ENCODE peak calls at places on chromosomes 7 and 10, in ten cellular contexts. W is heart left ventricle, L is cardiac muscle cell, F is GM12865, A is thyroid gland, I is BJ, D is psoas muscle, X is astrocyte of the cerebellum, S is WERI-Rb-1, U is heart right ventricle. O is an unnamed sample.

GRCh38 chr10:93352638-93353383 is 129.3 kb downstream of the MYOF start:
- DNase-seq in W (no peak), L (peak), F (peak), A (no peak), I (no peak), D (no peak), X (peak), S (no peak), U (no peak), O (no peak)

GRCh38 chr7:102404005-102404861 is 8.1 kb downstream of the PRKRIP1 start:
- DNase-seq in W (no peak), L (peak), F (peak), A (no peak), I (no peak), D (no peak), X (peak), S (peak), U (no peak), O (no peak)

GRCh38 chr7:127208351-127208750 is 44.4 kb downstream of the GRM8 start:
- DNase-seq in W (no peak), L (no peak), F (no peak), A (no peak), I (no peak), D (no peak), X (no peak), S (no peak), U (no peak), O (no peak)

GRCh38 chr10:88322336-88323063 is 260.6 kb downstream of the RNLS start:
- DNase-seq in W (no peak), L (no peak), F (no peak), A (no peak), I (no peak), D (no peak), X (no peak), S (no peak), U (no peak), O (no peak)

GRCh38 chr7:121288894-121289293 is 39.9 kb upstream of the WNT16 start:
- DNase-seq in W (no peak), L (no peak), F (no peak), A (no peak), I (no peak), D (no peak), X (peak), S (no peak), U (no peak), O (no peak)

GRCh38 chr7:1985071-1985470 is 247.7 kb downstream of the MAD1L1 start:
- DNase-seq in W (no peak), L (no peak), F (no peak), A (no peak), I (no peak), D (peak), X (no peak), S (no peak), U (no peak), O (no peak)

GRCh38 chr7:43721193-43721806 is 8.0 kb downstream of the COA1 start:
- DNase-seq in W (no peak), L (peak), F (peak), A (no peak), I (no peak), D (no peak), X (peak), S (no peak), U (peak), O (no peak)

GRCh38 chr7:106848851-106849442 is 16.1 kb upstream of the PIK3CG start:
- DNase-seq in W (no peak), L (no peak), F (no peak), A (no peak), I (peak), D (no peak), X (peak), S (no peak), U (no peak), O (no peak)

GRCh38 chr10:14658331-14659122 is 116.2 kb downstream of the FAM107B start:
- DNase-seq in W (no peak), L (no peak), F (peak), A (no peak), I (peak), D (no peak), X (peak), S (no peak), U (no peak), O (peak)

GRCh38 chr10:27723436-27723835 is 22.2 kb downstream of the MKX start:
- DNase-seq in W (no peak), L (no peak), F (no peak), A (no peak), I (peak), D (no peak), X (no peak), S (no peak), U (no peak), O (no peak)

GRCh38 chr10:110269641-110270318 is 34.9 kb downstream of the SMNDC1 start:
- DNase-seq in W (peak), L (peak), F (peak), A (peak), I (no peak), D (no peak), X (peak), S (no peak), U (peak), O (no peak)

GRCh38 chr10:26485150-26485941 is 47.2 kb downstream of the APBB1IP start:
- DNase-seq in W (peak), L (peak), F (no peak), A (peak), I (peak), D (no peak), X (no peak), S (no peak), U (peak), O (no peak)

GRCh38 chr10:14820775-14821154 is 17.1 kb downstream of the CDNF start:
- DNase-seq in W (no peak), L (no peak), F (no peak), A (no peak), I (no peak), D (no peak), X (no peak), S (no peak), U (no peak), O (no peak)

GRCh38 chr7:46616636-46617035 is 695.6 kb upstream of the IGFBP3 start:
- DNase-seq in W (no peak), L (no peak), F (no peak), A (no peak), I (no peak), D (no peak), X (peak), S (no peak), U (no peak), O (no peak)

GRCh38 chr10:69515699-69516547 is 57.3 kb downstream of the NEUROG3 start:
- DNase-seq in W (peak), L (peak), F (peak), A (peak), I (no peak), D (no peak), X (peak), S (peak), U (peak), O (peak)

GRCh38 chr10:110629680-110630191 is 14.4 kb upstream of the RBM20 start:
- DNase-seq in W (no peak), L (peak), F (no peak), A (peak), I (peak), D (no peak), X (peak), S (no peak), U (no peak), O (no peak)

GRCh38 chr7:157485361-157485831 is 148.6 kb downstream of the DNAJB6 start:
- DNase-seq in W (no peak), L (no peak), F (no peak), A (no peak), I (no peak), D (no peak), X (no peak), S (no peak), U (no peak), O (no peak)

GRCh38 chr7:128777156-128778123 is 1.8 kb upstream of the OPN1SW start:
- DNase-seq in W (no peak), L (no peak), F (no peak), A (no peak), I (no peak), D (no peak), X (no peak), S (no peak), U (no peak), O (no peak)

GRCh38 chr10:131239926-131240325 is 71.6 kb downstream of the TCERG1L start:
- DNase-seq in W (no peak), L (no peak), F (no peak), A (no peak), I (no peak), D (no peak), X (no peak), S (no peak), U (no peak), O (no peak)

GRCh38 chr7:1674161-1675035 is 4.3 kb downstream of the ELFN1 start:
- DNase-seq in W (no peak), L (no peak), F (no peak), A (no peak), I (no peak), D (peak), X (no peak), S (no peak), U (no peak), O (no peak)

GRCh38 chr7:7808156-7808555 is 89.7 kb upstream of the RPA3 start:
- DNase-seq in W (no peak), L (no peak), F (no peak), A (no peak), I (no peak), D (no peak), X (peak), S (no peak), U (no peak), O (no peak)

GRCh38 chr7:646951-647350 is 79.5 kb upstream of the DNAAF5 start:
- DNase-seq in W (no peak), L (no peak), F (no peak), A (no peak), I (no peak), D (no peak), X (no peak), S (no peak), U (no peak), O (no peak)

GRCh38 chr7:107068156-107068555 is 23.7 kb downstream of the PRKAR2B start:
- DNase-seq in W (no peak), L (no peak), F (peak), A (no peak), I (no peak), D (no peak), X (no peak), S (no peak), U (no peak), O (no peak)

GRCh38 chr7:123051916-123052315 is 56.4 kb upstream of the TAS2R16 start:
- DNase-seq in W (no peak), L (no peak), F (no peak), A (no peak), I (no peak), D (no peak), X (no peak), S (no peak), U (no peak), O (no peak)

GRCh38 chr7:48074231-48074654 is 14.8 kb upstream of the UPP1 start:
- DNase-seq in W (no peak), L (no peak), F (no peak), A (no peak), I (no peak), D (no peak), X (no peak), S (no peak), U (no peak), O (no peak)

GRCh38 chr7:122258971-122259370 is 45.6 kb downstream of the FEZF1 start:
- DNase-seq in W (no peak), L (peak), F (no peak), A (no peak), I (no peak), D (no peak), X (no peak), S (no peak), U (no peak), O (no peak)

GRCh38 chr7:124700655-124701054 is 64.9 kb downstream of the GPR37 start:
- DNase-seq in W (no peak), L (no peak), F (no peak), A (no peak), I (no peak), D (no peak), X (no peak), S (no peak), U (no peak), O (no peak)

GRCh38 chr10:102675887-102676616 is 31.8 kb downstream of the TRIM8 start:
- DNase-seq in W (no peak), L (no peak), F (peak), A (peak), I (peak), D (no peak), X (peak), S (peak), U (peak), O (no peak)

GRCh38 chr7:158365332-158365731 is 222.3 kb downstream of the PTPRN2 start:
- DNase-seq in W (no peak), L (no peak), F (no peak), A (no peak), I (no peak), D (no peak), X (no peak), S (no peak), U (no peak), O (no peak)

GRCh38 chr7:124364283-124364682 is 331.4 kb upstream of the TMEM229A start:
- DNase-seq in W (no peak), L (no peak), F (no peak), A (no peak), I (no peak), D (no peak), X (no peak), S (no peak), U (no peak), O (no peak)

GRCh38 chr10:6228647-6229046 is 25.9 kb downstream of the PFKFB3 start:
- DNase-seq in W (no peak), L (no peak), F (no peak), A (no peak), I (no peak), D (no peak), X (no peak), S (no peak), U (no peak), O (no peak)

GRCh38 chr10:92848441-92849233 is at the start of gene EXOC6:
- DNase-seq in W (peak), L (peak), F (peak), A (peak), I (no peak), D (peak), X (peak), S (peak), U (peak), O (peak)

GRCh38 chr10:132987671-132988571 is 45.6 kb upstream of the CFAP46 start:
- DNase-seq in W (no peak), L (no peak), F (no peak), A (no peak), I (peak), D (peak), X (peak), S (no peak), U (no peak), O (no peak)
- H3K4me3 ChIP-seq in W (no peak), L (no peak), F (no peak), A (no peak), I (peak), D (no peak), X (no peak), S (no peak), U (no peak), O (no peak)

GRCh38 chr10:48735836-48736390 is 51.2 kb downstream of the WDFY4 start:
- DNase-seq in W (no peak), L (no peak), F (no peak), A (no peak), I (no peak), D (no peak), X (no peak), S (no peak), U (no peak), O (no peak)

GRCh38 chr10:48733329-48733728 is 48.7 kb downstream of the WDFY4 start:
- DNase-seq in W (no peak), L (no peak), F (no peak), A (no peak), I (no peak), D (no peak), X (no peak), S (no peak), U (no peak), O (no peak)

GRCh38 chr10:48740023-48740707 is 55.5 kb downstream of the WDFY4 start:
- DNase-seq in W (no peak), L (no peak), F (no peak), A (no peak), I (no peak), D (no peak), X (no peak), S (no peak), U (no peak), O (no peak)

GRCh38 chr10:48739141-48739540 is 54.5 kb downstream of the WDFY4 start:
- DNase-seq in W (no peak), L (no peak), F (no peak), A (no peak), I (no peak), D (no peak), X (no peak), S (no peak), U (no peak), O (no peak)

GRCh38 chr10:48737866-48738265 is 53.2 kb downstream of the WDFY4 start:
- DNase-seq in W (no peak), L (no peak), F (no peak), A (no peak), I (no peak), D (no peak), X (no peak), S (no peak), U (no peak), O (no peak)
- TF ChIP-seq CTCF in W (no peak), L (no peak), F (no peak), A (no peak), I (no peak), D (no peak), X (no peak), S (no peak), U (no peak), O (no peak)

GRCh38 chr7:90648107-90648506 is 52.0 kb downstream of the CDK14 start:
- DNase-seq in W (no peak), L (no peak), F (no peak), A (no peak), I (no peak), D (no peak), X (no peak), S (no peak), U (no peak), O (no peak)

GRCh38 chr7:90648834-90649233 is 52.7 kb downstream of the CDK14 start:
- DNase-seq in W (no peak), L (no peak), F (no peak), A (no peak), I (no peak), D (no peak), X (peak), S (no peak), U (no peak), O (no peak)

GRCh38 chr7:90645784-90646183 is 49.7 kb downstream of the CDK14 start:
- DNase-seq in W (no peak), L (no peak), F (no peak), A (peak), I (no peak), D (no peak), X (no peak), S (peak), U (no peak), O (no peak)

DNA sequence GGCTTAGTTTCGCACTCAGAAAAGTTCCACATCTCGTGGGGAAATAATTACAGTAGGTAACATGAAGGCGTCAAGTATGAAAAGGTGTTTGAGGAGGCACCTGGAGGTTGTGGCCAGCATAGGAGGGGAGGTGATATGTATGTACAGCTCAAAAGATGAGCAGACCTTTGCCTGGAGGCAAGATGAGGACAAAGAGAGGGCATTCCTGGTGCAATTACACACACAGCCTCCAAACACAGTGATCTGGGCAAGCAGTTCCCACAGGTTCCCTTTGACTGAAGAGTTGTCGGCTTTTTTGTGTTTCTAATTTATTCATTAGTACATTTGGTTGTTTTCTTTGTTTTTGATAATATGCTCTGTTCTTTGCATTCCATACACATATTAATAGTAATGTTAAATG is 46.9 kb downstream of the CDK14 start:
- DNase-seq in W (no peak), L (no peak), F (no peak), A (no peak), I (no peak), D (no peak), X (no peak), S (no peak), U (no peak), O (no peak)
- H3K4me3 ChIP-seq in W (no peak), L (no peak), F (no peak), A (no peak), I (no peak), D (no peak), X (no peak), S (no peak), U (no peak), O (no peak)

GRCh38 chr7:111933614-111934013 is 272.6 kb downstream of the DOCK4 start:
- DNase-seq in W (no peak), L (no peak), F (no peak), A (no peak), I (peak), D (no peak), X (no peak), S (no peak), U (no peak), O (no peak)

GRCh38 chr7:111931016-111931517 is 275.1 kb downstream of the DOCK4 start:
- DNase-seq in W (no peak), L (no peak), F (no peak), A (no peak), I (no peak), D (no peak), X (peak), S (no peak), U (no peak), O (no peak)

GRCh38 chr7:111931958-111932357 is 274.2 kb downstream of the DOCK4 start:
- DNase-seq in W (no peak), L (no peak), F (no peak), A (no peak), I (no peak), D (no peak), X (peak), S (no peak), U (no peak), O (no peak)

GRCh38 chr7:111927383-111928019 is 278.7 kb downstream of the DOCK4 start:
- DNase-seq in W (no peak), L (no peak), F (no peak), A (no peak), I (no peak), D (no peak), X (no peak), S (no peak), U (no peak), O (no peak)

DNA sequence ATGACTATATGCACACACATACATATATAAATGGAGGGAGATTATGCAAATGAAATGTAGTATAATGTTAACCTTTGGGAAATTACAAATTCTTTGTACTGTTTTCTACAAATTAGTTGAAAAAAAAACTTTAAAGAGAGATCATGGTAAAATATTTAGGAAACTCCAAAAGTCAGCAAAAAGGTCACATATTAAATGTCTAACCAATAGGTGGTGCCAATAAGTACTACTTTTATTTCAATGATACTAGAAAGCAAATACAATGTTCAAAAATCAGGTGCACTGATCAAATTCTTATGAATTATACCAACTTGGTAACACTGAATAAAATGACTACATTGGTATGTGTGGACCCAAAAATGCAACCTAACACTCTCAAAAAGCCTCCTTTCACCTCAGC is 276.9 kb downstream of the DOCK4 start:
- DNase-seq in W (no peak), L (no peak), F (no peak), A (no peak), I (no peak), D (no peak), X (no peak), S (no peak), U (no peak), O (no peak)
- TF ChIP-seq CTCF in W (peak), L (no peak), F (no peak), A (no peak), I (no peak), D (no peak), X (no peak), S (no peak), U (peak), O (no peak)

DNA sequence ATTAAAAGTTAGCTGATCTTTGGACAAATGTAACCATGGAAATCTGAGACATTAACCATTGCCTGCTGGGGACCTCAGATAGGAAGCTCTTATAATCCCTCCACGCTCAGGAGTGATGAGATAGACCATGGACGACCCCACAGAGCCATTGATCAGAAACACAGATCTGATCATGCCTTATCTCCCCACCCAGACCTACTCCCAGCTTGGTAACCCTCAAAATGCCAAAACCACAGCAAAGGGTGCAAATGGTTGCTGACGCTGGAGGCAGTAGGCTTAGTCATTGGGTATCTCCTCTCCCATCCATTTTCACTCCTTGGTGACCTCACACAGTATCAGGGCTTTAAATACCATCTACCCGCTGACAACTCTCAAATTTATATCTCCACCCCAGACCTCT is 60.9 kb downstream of the CRTAC1 start:
- DNase-seq in W (no peak), L (no peak), F (no peak), A (no peak), I (no peak), D (no peak), X (no peak), S (no peak), U (no peak), O (no peak)
- H3K4me3 ChIP-seq in W (no peak), L (no peak), F (no peak), A (no peak), I (no peak), D (no peak), X (no peak), S (no peak), U (no peak), O (no peak)

DNA sequence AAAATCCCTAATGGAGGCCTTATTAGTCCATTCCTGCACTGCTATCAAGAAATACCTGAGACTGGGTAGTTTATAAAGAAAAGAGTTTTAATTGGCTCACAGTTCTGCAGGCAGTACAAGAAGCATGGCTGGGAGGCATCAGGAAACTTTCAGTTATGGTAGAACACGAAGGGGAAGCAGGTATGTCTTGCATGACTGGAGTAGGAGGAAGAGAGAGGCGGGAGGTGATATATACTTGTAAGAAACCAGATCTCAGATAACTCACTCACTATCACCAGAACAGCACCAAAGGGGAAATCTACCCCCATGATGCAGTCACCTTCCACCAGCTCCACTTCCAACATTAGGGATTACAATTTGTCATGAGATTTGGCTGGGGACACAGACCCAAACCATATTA is 35.8 kb downstream of the GNAI1 start:
- DNase-seq in W (no peak), L (no peak), F (no peak), A (no peak), I (no peak), D (no peak), X (no peak), S (no peak), U (no peak), O (no peak)
- TF ChIP-seq CTCF in W (no peak), L (no peak), F (no peak), A (no peak), I (no peak), D (no peak), X (no peak), S (no peak), U (no peak), O (no peak)

O was measured in GM12864.